ENCODE peak calls at places on chromosome 6, in four cellular contexts. M is BJ, J is tibial artery, U is transverse colon. V is an unnamed sample.
A peak's percentile ranks its signal among the peaks of the same experiment; 100 is the strongest.

GRCh38 chr6:130575971-130576370 is 210.2 kb downstream of the TMEM200A start:
- DNase-seq in M (no peak), J (no peak), U (peak; percentile 23), V (no peak)

GRCh38 chr6:109296305-109296915 is 85.9 kb downstream of the CD164 start:
- DNase-seq in M (no peak), J (no peak), U (peak; percentile 68), V (no peak)

GRCh38 chr6:149074832-149075258 is 242.7 kb upstream of the TAB2 start:
- DNase-seq in M (no peak), J (no peak), U (no peak), V (no peak)

GRCh38 chr6:25229671-25230321 is 49.4 kb upstream of the CARMIL1 start:
- DNase-seq in M (peak; percentile 98), J (no peak), U (no peak), V (no peak)

GRCh38 chr6:74780831-74781230 is 425.0 kb downstream of the COL12A1 start:
- DNase-seq in M (no peak), J (no peak), U (no peak), V (no peak)

GRCh38 chr6:85660181-85660611 is 17.5 kb upstream of the SYNCRIP start:
- DNase-seq in M (peak; percentile 87), J (no peak), U (no peak), V (no peak)

GRCh38 chr6:33824461-33825154 is 20.8 kb upstream of the MLN start:
- DNase-seq in M (no peak), J (no peak), U (peak; percentile 63), V (no peak)

GRCh38 chr6:11009353-11009752 is 34.8 kb downstream of the ELOVL2 start:
- DNase-seq in M (no peak), J (no peak), U (no peak), V (no peak)

GRCh38 chr6:42532038-42532669 is 31.7 kb upstream of the UBR2 start:
- DNase-seq in M (no peak), J (no peak), U (no peak), V (no peak)

GRCh38 chr6:110524305-110524704 is 47.9 kb upstream of the SLC22A16 start:
- DNase-seq in M (no peak), J (no peak), U (no peak), V (no peak)

GRCh38 chr6:51536728-51537127 is 550.7 kb downstream of the PKHD1 start:
- DNase-seq in M (no peak), J (no peak), U (no peak), V (no peak)

GRCh38 chr6:51542466-51542865 is 544.9 kb downstream of the PKHD1 start:
- DNase-seq in M (no peak), J (no peak), U (no peak), V (no peak)

GRCh38 chr6:51541847-51542246 is 545.6 kb downstream of the PKHD1 start:
- DNase-seq in M (no peak), J (no peak), U (no peak), V (no peak)
- TF ChIP-seq CTCF in M (no peak), J (no peak), U (no peak), V (no peak)

DNA sequence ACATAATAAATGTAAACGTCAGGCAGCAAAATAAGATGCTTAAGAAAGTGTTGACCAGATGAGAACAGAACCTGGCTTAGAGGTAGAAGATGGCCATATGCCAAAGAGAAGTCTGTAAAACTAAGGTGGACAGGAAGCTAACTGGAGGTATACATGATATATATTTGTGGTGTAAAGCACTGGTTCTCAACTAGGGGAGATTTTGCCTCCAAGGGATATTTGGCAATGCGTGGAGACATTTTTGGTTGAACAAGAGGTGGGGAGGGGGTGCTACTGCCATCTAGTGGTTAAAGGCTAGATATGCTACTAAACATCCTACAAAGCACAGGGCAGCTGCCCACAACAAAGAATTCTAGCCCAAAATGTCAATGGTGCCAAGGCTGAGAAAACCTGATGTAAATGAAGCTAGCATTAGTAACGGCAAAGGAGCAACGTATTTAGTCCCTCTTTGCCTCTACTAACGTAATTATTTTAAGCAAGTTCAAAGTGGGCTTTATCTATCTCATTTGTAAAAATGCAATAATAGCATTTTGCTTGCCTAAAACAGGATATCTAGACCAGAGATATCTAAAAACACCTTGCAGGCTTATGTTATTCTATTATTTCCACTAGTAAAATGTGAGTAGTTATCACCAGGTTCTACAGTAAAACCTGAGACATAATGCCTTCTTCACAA is 182.6 kb downstream of the RNGTT start:
- DNase-seq in M (peak; percentile 5), J (peak; percentile 21), U (peak; percentile 37), V (no peak)
- TF ChIP-seq CTCF in M (peak; percentile 92), J (peak; percentile 94), U (peak; percentile 81), V (no peak)

GRCh38 chr6:35025241-35026188 is 115.6 kb downstream of the TCP11 start:
- DNase-seq in M (no peak), J (no peak), U (no peak), V (no peak)
- TF ChIP-seq CTCF in M (peak; percentile 39), J (no peak), U (peak; percentile 5), V (no peak)

GRCh38 chr6:4957521-4958231 is 46.2 kb downstream of the RPP40 start:
- DNase-seq in M (no peak), J (no peak), U (no peak), V (no peak)
- TF ChIP-seq CTCF in M (peak; percentile 30), J (peak; percentile 11), U (peak; percentile 11), V (no peak)

DNA sequence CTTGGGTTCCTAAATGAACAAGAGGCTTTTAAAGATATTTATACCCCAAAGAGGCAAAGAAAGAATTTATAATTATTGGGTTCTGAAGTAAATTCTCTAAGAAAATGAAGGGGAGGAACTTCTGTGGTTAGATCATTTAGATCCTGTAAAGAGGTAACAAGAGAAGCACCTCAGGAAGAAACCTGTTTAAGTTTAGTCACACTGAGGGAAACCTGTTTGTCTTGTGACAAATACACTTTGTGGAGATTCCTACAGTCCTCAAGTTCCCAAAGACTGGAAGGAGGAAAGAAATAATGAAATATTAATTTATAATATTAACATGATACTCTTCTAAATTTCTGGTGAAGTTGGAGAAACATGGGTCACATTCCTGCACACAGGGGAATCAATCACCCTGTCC is 647.5 kb downstream of the EYS start:
- DNase-seq in M (no peak), J (no peak), U (no peak), V (no peak)
- TF ChIP-seq CTCF in M (no peak), J (no peak), U (no peak), V (no peak)

DNA sequence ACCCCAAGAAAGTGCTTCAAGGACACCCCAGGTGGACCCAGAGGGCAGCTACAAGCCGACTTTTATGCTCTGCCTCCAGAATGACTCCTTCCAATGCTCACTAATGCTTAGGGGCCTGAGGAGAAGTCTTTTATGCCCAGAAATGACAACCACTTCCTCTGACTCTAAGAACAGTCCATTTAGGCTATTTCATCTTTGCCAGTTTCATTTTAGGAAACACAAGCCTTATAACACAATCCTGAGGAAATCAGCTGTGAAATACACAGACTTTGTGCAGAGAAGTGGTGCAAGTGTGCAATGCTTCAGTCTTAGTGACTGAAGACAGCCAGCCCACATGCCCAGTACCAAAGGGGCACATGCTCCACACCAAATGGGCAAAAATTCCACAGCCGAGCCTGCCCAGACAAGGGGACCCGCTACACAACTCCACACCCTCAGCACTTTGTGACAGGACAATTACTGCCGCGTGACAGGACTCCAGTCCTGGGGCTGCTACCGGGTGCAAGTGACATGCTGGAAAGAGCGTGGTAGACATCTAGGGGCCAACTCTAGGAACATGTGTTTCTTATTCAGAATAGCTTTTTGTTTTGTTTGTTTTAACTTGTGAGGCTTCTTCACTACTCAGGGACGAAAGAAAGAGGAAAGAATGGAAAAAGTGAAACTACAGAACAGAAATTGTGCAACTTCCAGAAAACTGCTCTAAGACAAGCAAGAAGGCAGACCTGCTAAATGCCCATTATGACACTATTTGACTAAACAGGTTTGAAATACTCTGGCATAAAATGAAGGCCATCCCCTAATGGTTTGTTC is 28.2 kb upstream of the PLAGL1 start:
- DNase-seq in M (peak; percentile 32), J (peak; percentile 39), U (peak; percentile 43), V (no peak)
- TF ChIP-seq CTCF in M (peak; percentile 12), J (no peak), U (no peak), V (no peak)

DNA sequence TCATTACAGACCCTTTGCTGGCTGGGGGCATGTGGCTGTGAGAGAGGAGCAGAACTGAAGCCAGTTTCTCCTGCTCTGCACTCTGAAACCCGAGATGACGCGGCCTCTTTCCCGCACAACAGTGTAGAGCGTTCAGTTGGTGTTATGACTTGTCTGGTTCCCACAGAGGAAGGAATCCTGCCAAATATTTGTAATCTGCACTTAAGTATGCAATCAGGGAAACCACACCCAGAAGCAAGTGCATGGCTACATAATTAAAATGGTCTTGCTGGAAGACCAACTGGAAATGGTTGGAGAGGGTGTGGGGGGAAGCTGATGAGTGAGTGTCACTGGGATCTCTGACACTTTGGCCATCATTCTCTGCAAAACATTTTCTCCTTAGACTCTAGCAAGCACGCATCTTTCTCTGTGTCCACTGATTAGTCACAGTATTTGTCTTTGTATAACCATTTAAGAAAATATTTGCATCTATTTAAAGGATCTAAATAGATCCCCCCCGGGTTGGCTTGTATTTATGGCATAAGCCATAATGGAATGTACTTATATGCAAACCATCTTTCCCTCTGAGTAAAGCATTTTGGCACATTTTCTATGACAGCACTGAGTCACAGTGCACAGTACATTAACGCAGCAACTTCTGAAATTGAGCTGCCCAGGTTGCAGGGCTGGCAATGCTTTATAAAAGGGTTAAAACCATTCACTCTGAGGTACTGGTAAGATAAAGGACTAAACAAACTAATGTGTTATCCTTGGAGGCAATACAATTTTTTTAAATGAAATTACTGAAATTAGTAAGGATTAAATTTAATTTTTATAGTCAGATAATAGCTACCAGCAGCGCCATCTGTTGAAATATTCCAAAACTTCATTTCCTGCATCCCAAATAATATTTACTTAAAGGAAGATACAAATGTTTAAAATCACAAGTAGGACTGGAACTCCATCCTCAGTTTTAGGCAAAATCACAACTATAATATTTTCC is 76.7 kb downstream of the FOXC1 start:
- DNase-seq in M (peak; percentile 99), J (peak; percentile 44), U (no peak), V (no peak)
- TF ChIP-seq CTCF in M (peak; percentile 36), J (peak; percentile 29), U (no peak), V (no peak)

GRCh38 chr6:159533568-159533967 is 159.5 kb downstream of the SOD2 start:
- DNase-seq in M (peak; percentile 70), J (no peak), U (no peak), V (no peak)

GRCh38 chr6:159532155-159532554 is 160.9 kb downstream of the SOD2 start:
- DNase-seq in M (no peak), J (no peak), U (no peak), V (no peak)

GRCh38 chr6:159533016-159533415 is 160.0 kb downstream of the SOD2 start:
- DNase-seq in M (peak; percentile 24), J (no peak), U (no peak), V (no peak)

GRCh38 chr6:159527351-159527750 is 165.7 kb downstream of the SOD2 start:
- DNase-seq in M (no peak), J (no peak), U (no peak), V (no peak)

DNA sequence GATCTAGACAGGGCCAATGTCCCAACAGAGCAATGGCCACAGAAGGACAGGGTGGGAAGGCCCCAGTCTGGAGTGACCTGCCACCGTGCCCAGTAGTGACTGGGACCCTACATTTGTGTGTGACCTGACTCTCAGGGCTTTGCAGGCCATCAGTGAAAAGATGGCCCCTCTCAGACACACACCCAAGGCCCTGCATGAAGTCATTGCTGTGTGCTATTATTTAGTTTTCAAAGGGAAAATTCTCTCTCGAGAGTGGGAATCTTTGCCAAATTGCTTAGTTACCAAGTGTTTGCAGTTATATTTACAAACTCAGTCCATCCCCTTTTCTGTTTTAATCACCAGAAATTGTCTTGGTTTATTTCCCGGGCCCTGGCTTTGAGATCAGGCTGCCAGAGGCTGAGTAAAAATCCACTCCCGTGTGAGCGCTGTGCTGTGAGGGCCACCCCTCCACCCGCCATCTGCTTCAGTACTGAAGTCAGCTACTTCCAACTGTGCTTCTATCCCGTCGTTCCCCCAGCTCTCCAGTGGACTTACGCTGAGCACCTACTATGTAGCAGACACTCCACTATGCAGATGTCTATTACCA is 163.1 kb downstream of the SOD2 start:
- DNase-seq in M (no peak), J (no peak), U (no peak), V (no peak)
- TF ChIP-seq CTCF in M (no peak), J (no peak), U (no peak), V (no peak)